ENCODE peak calls at places on chromosomes 16 and 17, in nine cellular contexts. X is Peyer's patch; M is adipocyte; J is GM10248; D is Karpas-422; A is KG1; S is SK-N-SH; P is activated CD4-positive, alpha-beta T cell treated with anti-CD3 and anti-CD28 coated beads, Interleukin-2, amount 50 U/mL, for 4 hours; H is choroid plexus epithelial cell. Z is an unnamed sample.
A peak's percentile ranks its signal among the peaks of the same experiment; 100 is the strongest.

GRCh38 chr17:45235071-45236001 is 13.7 kb downstream of the FMNL1 start:
- DNase-seq in P (peak; percentile 78), D (peak; percentile 88), A (peak; percentile 55), H (peak; percentile 88), S (peak; percentile 81), M (peak; percentile 87), X (peak; percentile 78), J (peak; percentile 76), Z (peak; percentile 71)

GRCh38 chr17:50218771-50219315 is 17.4 kb upstream of the COL1A1 start:
- DNase-seq in S (no peak), A (no peak), J (peak; percentile 24), M (peak; percentile 89), H (peak; percentile 97), P (no peak), X (no peak), D (no peak), Z (peak; percentile 97)

GRCh38 chr16:49499018-49499785 is 125.6 kb downstream of the C16orf78 start:
- DNase-seq in A (no peak), M (no peak), H (no peak), J (no peak), D (no peak), P (no peak), X (peak; percentile 18), S (no peak), Z (no peak)

GRCh38 chr17:49980703-49981197 is 11.8 kb downstream of the DLX4 start:
- DNase-seq in M (no peak), X (no peak), H (no peak), D (no peak), P (no peak), A (no peak), J (no peak), S (peak; percentile 42), Z (no peak)

GRCh38 chr16:70577256-70577698 is 53.7 kb downstream of the SF3B3 start:
- DNase-seq in D (peak; percentile 45), J (no peak), X (no peak), H (no peak), S (no peak), M (peak; percentile 91), P (no peak), A (no peak), Z (peak; percentile 46)

GRCh38 chr17:65261152-65261551 is 124.0 kb downstream of the RGS9 start:
- DNase-seq in X (no peak), M (no peak), S (no peak), J (no peak), A (no peak), D (peak; percentile 36), H (no peak), P (no peak), Z (no peak)

GRCh38 chr17:57423541-57423940 is 167.2 kb downstream of the MSI2 start:
- DNase-seq in A (no peak), D (peak; percentile 93), X (no peak), H (no peak), P (no peak), J (no peak), M (no peak), S (no peak), Z (no peak)

GRCh38 chr16:77898671-77899211 is 110.4 kb downstream of the VAT1L start:
- DNase-seq in J (no peak), D (no peak), P (no peak), H (peak; percentile 35), M (no peak), A (no peak), X (no peak), S (no peak), Z (peak; percentile 54)

GRCh38 chr17:13776027-13776551 is 174.4 kb upstream of the HS3ST3A1 start:
- DNase-seq in M (no peak), P (no peak), A (no peak), S (peak; percentile 10), D (no peak), J (no peak), H (no peak), X (no peak), Z (no peak)

GRCh38 chr16:367333-367903 is 2.9 kb downstream of the MRPL28 start:
- DNase-seq in X (no peak), D (no peak), J (no peak), H (no peak), A (no peak), S (no peak), M (no peak), P (no peak), Z (no peak)

GRCh38 chr17:40371261-40371929 is 6.9 kb upstream of the GJD3 start:
- DNase-seq in H (no peak), X (no peak), M (no peak), S (peak; percentile 52), J (peak; percentile 25), P (no peak), D (peak; percentile 88), A (no peak), Z (no peak)

GRCh38 chr17:61235821-61236197 is 163.8 kb upstream of the TBX2 start:
- DNase-seq in J (no peak), S (no peak), H (peak; percentile 82), A (no peak), M (peak; percentile 73), D (no peak), X (no peak), P (no peak), Z (peak; percentile 77)

GRCh38 chr16:80176114-80176513 is 364.7 kb upstream of the DYNLRB2 start:
- DNase-seq in H (no peak), A (no peak), J (no peak), M (peak; percentile 20), D (no peak), S (no peak), P (no peak), X (no peak), Z (no peak)

GRCh38 chr17:44871546-44871945 is 23.9 kb downstream of the HIGD1B start:
- DNase-seq in X (no peak), P (no peak), D (no peak), A (no peak), J (no peak), S (no peak), H (no peak), M (no peak), Z (no peak)

GRCh38 chr17:17235212-17236174 is 1.5 kb downstream of the FLCN start:
- DNase-seq in A (no peak), J (no peak), P (no peak), M (peak; percentile 24), X (no peak), S (no peak), H (peak; percentile 76), D (no peak), Z (peak; percentile 45)

GRCh38 chr16:35506018-35506897 is 2046.8 kb downstream of the TP53TG3F start:
- DNase-seq in X (no peak), P (no peak), M (no peak), A (no peak), S (peak; percentile 96), D (no peak), H (no peak), J (no peak), Z (no peak)

GRCh38 chr16:49021136-49021535 is 260.5 kb downstream of the CBLN1 start:
- DNase-seq in D (no peak), H (no peak), M (peak; percentile 11), J (no peak), A (no peak), P (no peak), X (no peak), S (peak; percentile 40), Z (peak; percentile 30)

GRCh38 chr17:65930140-65930715 is 261.7 kb downstream of the CEP112 start:
- DNase-seq in X (no peak), A (no peak), H (no peak), M (peak; percentile 13), J (no peak), P (no peak), D (no peak), S (no peak), Z (no peak)

GRCh38 chr16:997440-998051 is 16.0 kb downstream of the SOX8 start:
- DNase-seq in M (peak; percentile 28), A (no peak), P (peak; percentile 82), J (no peak), H (peak; percentile 43), X (no peak), D (no peak), S (no peak), Z (peak; percentile 57)

GRCh38 chr16:5863207-5863606 is 765.6 kb upstream of the EEF2KMT start:
- DNase-seq in P (no peak), D (no peak), S (peak; percentile 78), J (no peak), A (no peak), M (no peak), H (no peak), X (no peak), Z (no peak)

GRCh38 chr16:24766057-24766456 is 36.6 kb downstream of the TNRC6A start:
- DNase-seq in P (no peak), M (no peak), A (no peak), X (no peak), J (no peak), D (no peak), S (no peak), H (no peak), Z (no peak)

GRCh38 chr16:747978-748746 is 7.4 kb upstream of the CIAO3 start:
- DNase-seq in X (no peak), H (no peak), D (no peak), J (no peak), A (no peak), S (no peak), P (no peak), M (no peak), Z (no peak)

GRCh38 chr16:52928955-52929354 is 123.7 kb downstream of the CHD9NB start:
- DNase-seq in J (no peak), M (no peak), S (no peak), A (no peak), D (no peak), P (no peak), H (no peak), X (no peak), Z (no peak)

GRCh38 chr17:31130286-31131224 is 35.8 kb downstream of the NF1 start:
- DNase-seq in J (no peak), S (no peak), P (no peak), D (peak; percentile 76), X (no peak), M (no peak), A (no peak), H (peak; percentile 16), Z (no peak)

GRCh38 chr17:50687200-50688066 is 20.3 kb downstream of the ANKRD40 start:
- DNase-seq in J (no peak), P (no peak), M (peak; percentile 32), A (no peak), H (no peak), X (no peak), D (no peak), S (peak; percentile 51), Z (no peak)

GRCh38 chr16:20385844-20386832 is 18.4 kb downstream of the PDILT start:
- DNase-seq in S (peak; percentile 61), J (peak; percentile 69), H (peak; percentile 64), M (peak; percentile 81), A (peak; percentile 1), D (peak; percentile 79), X (peak; percentile 68), P (peak; percentile 40), Z (peak; percentile 28)

GRCh38 chr16:62741692-62742091 is 705.5 kb upstream of the CDH8 start:
- DNase-seq in D (no peak), M (no peak), H (no peak), X (no peak), A (no peak), S (no peak), P (no peak), J (no peak), Z (no peak)

GRCh38 chr16:23062524-23062923 is 86.7 kb downstream of the USP31 start:
- DNase-seq in X (no peak), H (no peak), M (no peak), D (no peak), P (no peak), A (no peak), J (no peak), S (no peak), Z (no peak)

GRCh38 chr16:65122974-65123845 is 1.3 kb upstream of the CDH11 start:
- DNase-seq in X (peak; percentile 59), A (no peak), H (peak; percentile 67), S (peak; percentile 72), J (peak; percentile 6), M (peak; percentile 88), P (no peak), D (no peak), Z (peak; percentile 63)

GRCh38 chr17:542943-543342 is 171.7 kb downstream of the VPS53 start:
- DNase-seq in S (no peak), J (no peak), M (no peak), A (no peak), X (no peak), D (no peak), P (no peak), H (no peak), Z (no peak)

GRCh38 chr16:70018254-70018653 is 67.1 kb downstream of the CLEC18A start:
- DNase-seq in A (no peak), S (peak; percentile 43), D (peak; percentile 81), P (peak; percentile 13), M (no peak), X (no peak), J (peak; percentile 8), H (peak; percentile 49), Z (peak; percentile 21)

Z was measured in iris pigment epithelial cell.